ENCODE peak calls at places on chromosome 14, in nine cellular contexts. P is colonic mucosa, Y is neural progenitor cell, F is psoas muscle, A is lower lobe of right lung, Q is sigmoid colon, B is RWPE2, X is HCT116, V is adrenal gland. S is an unnamed sample.

GRCh38 chr14:39186941-39187525 is 12.0 kb downstream of the PNN start:
- DNase-seq in P (no peak), Y (no peak), F (no peak), A (no peak), Q (no peak), B (no peak), X (no peak), V (no peak), S (no peak)

GRCh38 chr14:105315211-105315721 is 718 bp downstream of the PACS2 start:
- DNase-seq in P (peak; percentile 75), Y (peak; percentile 66), F (peak; percentile 47), A (peak; percentile 65), Q (no peak), B (peak; percentile 84), X (peak; percentile 27), V (peak; percentile 72), S (no peak)

GRCh38 chr14:104708606-104709268 is 15.3 kb upstream of the ADSS1 start:
- DNase-seq in P (peak; percentile 76), Y (peak; percentile 87), F (peak; percentile 72), A (peak; percentile 79), Q (no peak), B (no peak), X (no peak), V (peak; percentile 86), S (peak; percentile 73)

GRCh38 chr14:76376001-76376404 is at the start of gene ESRRB:
- DNase-seq in P (no peak), Y (peak; percentile 74), F (no peak), A (no peak), Q (no peak), B (no peak), X (peak; percentile 65), V (no peak), S (no peak)

GRCh38 chr14:68309121-68309520 is 483.7 kb downstream of the ZFP36L1 start:
- DNase-seq in P (no peak), Y (no peak), F (no peak), A (no peak), Q (no peak), B (no peak), X (no peak), V (no peak), S (no peak)

GRCh38 chr14:49879683-49880204 is 13.1 kb upstream of the ARF6 start:
- DNase-seq in P (peak; percentile 68), Y (peak; percentile 63), F (peak; percentile 27), A (peak; percentile 58), Q (no peak), B (no peak), X (peak; percentile 95), V (peak; percentile 77), S (no peak)

GRCh38 chr14:58641509-58641908 is 3.7 kb downstream of the DACT1 start:
- DNase-seq in P (no peak), Y (no peak), F (no peak), A (no peak), Q (no peak), B (no peak), X (no peak), V (no peak), S (no peak)

GRCh38 chr14:52735921-52736489 is 6.0 kb downstream of the STYX start:
- DNase-seq in P (no peak), Y (peak; percentile 46), F (no peak), A (no peak), Q (no peak), B (no peak), X (no peak), V (no peak), S (no peak)

GRCh38 chr14:98174031-98174430 is 1098.0 kb downstream of the BCL11B start:
- DNase-seq in P (no peak), Y (no peak), F (no peak), A (no peak), Q (no peak), B (no peak), X (no peak), V (no peak), S (no peak)

GRCh38 chr14:51677276-51677675 is 25.6 kb downstream of the FRMD6 start:
- DNase-seq in P (no peak), Y (no peak), F (no peak), A (no peak), Q (no peak), B (no peak), X (no peak), V (no peak), S (no peak)

GRCh38 chr14:99605299-99605961 is 1.4 kb upstream of the CCDC85C start:
- DNase-seq in P (peak; percentile 71), Y (peak; percentile 76), F (peak; percentile 60), A (peak; percentile 76), Q (peak; percentile 83), B (peak; percentile 64), X (peak; percentile 29), V (peak; percentile 87), S (peak; percentile 64)

GRCh38 chr14:76420827-76421226 is 44.9 kb downstream of the ESRRB start:
- DNase-seq in P (no peak), Y (no peak), F (no peak), A (no peak), Q (no peak), B (no peak), X (no peak), V (no peak), S (no peak)

GRCh38 chr14:100298551-100299237 is 7.5 kb downstream of the SLC25A29 start:
- DNase-seq in P (no peak), Y (no peak), F (peak; percentile 10), A (peak; percentile 36), Q (peak; percentile 65), B (peak; percentile 52), X (no peak), V (no peak), S (peak; percentile 41)

GRCh38 chr14:53327716-53328115 is 174.6 kb upstream of the DDHD1 start:
- DNase-seq in P (no peak), Y (no peak), F (no peak), A (no peak), Q (no peak), B (no peak), X (no peak), V (peak; percentile 59), S (no peak)

GRCh38 chr14:86574026-86574777 is 1044.3 kb downstream of the FLRT2 start:
- DNase-seq in P (no peak), Y (no peak), F (no peak), A (no peak), Q (no peak), B (no peak), X (no peak), V (no peak), S (no peak)

GRCh38 chr14:50061664-50062437 is 54.5 kb downstream of the VCPKMT start:
- DNase-seq in P (peak; percentile 77), Y (no peak), F (no peak), A (no peak), Q (no peak), B (no peak), X (no peak), V (peak; percentile 83), S (peak; percentile 72)

GRCh38 chr14:91320266-91320665 is 75.8 kb upstream of the GPR68 start:
- DNase-seq in P (no peak), Y (no peak), F (no peak), A (no peak), Q (no peak), B (no peak), X (no peak), V (no peak), S (no peak)
- H3K4me1 ChIP-seq in P (peaks cover 14% of the 10 kb centered on the region), Y (peaks cover 5% of the 10 kb centered on the region), F (no peaks in the 10 kb centered on the region), A (peaks cover 56% of the 10 kb centered on the region), Q (no peaks in the 10 kb centered on the region), B (peaks cover 12% of the 10 kb centered on the region), X (peaks cover 5% of the 10 kb centered on the region), V (peaks cover 11% of the 10 kb centered on the region), S (no peaks in the 10 kb centered on the region)

DNA sequence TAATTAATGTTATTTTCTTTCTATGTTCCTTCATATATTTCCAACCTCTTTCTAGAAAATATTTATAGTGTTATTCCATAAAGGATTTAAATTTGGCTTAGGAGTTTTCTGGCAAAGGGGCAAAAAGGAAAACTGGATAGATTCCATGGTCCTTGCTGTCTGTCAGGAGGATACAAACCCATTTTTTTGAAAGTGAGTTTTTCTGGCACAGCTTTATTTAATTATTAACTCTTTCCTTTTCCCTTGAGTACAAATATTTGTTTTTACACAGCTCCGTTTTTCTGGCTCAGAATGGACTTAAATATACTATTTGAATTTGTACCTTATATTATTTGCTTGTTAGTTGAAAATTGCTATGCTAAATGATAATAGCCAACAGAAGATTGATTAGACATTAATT is 56.3 kb downstream of the MNAT1 start:
- DNase-seq in P (no peak), Y (no peak), F (no peak), A (no peak), Q (no peak), B (no peak), X (no peak), V (no peak), S (no peak)
- H3K27ac ChIP-seq in P (no peak overlapping the region), Y (no peak overlapping the region), F (no peak overlapping the region), A (no peak overlapping the region), Q (no peak overlapping the region), B (no peak overlapping the region), X (no peak overlapping the region), V (no peak overlapping the region), S (no peak overlapping the region)

GRCh38 chr14:74349757-74350156 is 1.5 kb downstream of the VRTN start:
- DNase-seq in P (peak; percentile 43), Y (peak; percentile 33), F (no peak), A (no peak), Q (no peak), B (no peak), X (no peak), V (no peak), S (no peak)
- H3K27me3 ChIP-seq in P (no peaks in the 10 kb centered on the region), Y (no peaks in the 10 kb centered on the region), F (peaks cover 1% of the 10 kb centered on the region), A (peaks cover 4% of the 10 kb centered on the region), Q (peaks cover 69% of the 10 kb centered on the region), B (peaks cover 5% of the 10 kb centered on the region), X (no peaks in the 10 kb centered on the region), V (peaks cover 3% of the 10 kb centered on the region), S (no peaks in the 10 kb centered on the region)

GRCh38 chr14:93964820-93965286 is 11.5 kb downstream of the ASB2 start:
- DNase-seq in P (no peak), Y (no peak), F (no peak), A (no peak), Q (no peak), B (no peak), X (no peak), V (no peak), S (no peak)

GRCh38 chr14:93965287-93965821 is 11.0 kb downstream of the ASB2 start:
- DNase-seq in P (no peak), Y (no peak), F (no peak), A (no peak), Q (no peak), B (no peak), X (no peak), V (no peak), S (no peak)

GRCh38 chr14:93962701-93963601 is 13.4 kb downstream of the ASB2 start:
- DNase-seq in P (no peak), Y (no peak), F (no peak), A (peak; percentile 66), Q (no peak), B (no peak), X (no peak), V (peak; percentile 75), S (no peak)

GRCh38 chr14:93964281-93964680 is 12.1 kb downstream of the ASB2 start:
- DNase-seq in P (no peak), Y (no peak), F (no peak), A (no peak), Q (no peak), B (no peak), X (no peak), V (no peak), S (no peak)

DNA sequence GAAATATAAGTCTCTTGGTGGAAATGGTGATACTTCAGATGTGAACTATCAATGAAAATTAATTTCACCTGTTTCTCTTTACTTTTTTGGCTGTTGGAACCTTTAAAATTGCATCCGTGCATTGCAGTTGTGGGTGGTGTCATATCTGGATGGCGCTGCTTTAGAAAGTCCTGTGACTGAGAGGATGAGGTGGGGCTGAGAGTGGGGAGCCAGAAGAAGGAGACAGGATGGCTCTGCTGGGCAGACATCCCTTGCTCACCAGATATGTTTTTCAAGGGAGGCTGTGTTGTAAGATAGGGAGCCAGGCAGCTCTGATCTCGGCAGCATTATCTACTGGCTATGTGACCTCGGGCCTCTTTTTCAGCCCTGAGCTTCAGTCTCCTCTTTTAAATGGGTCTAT is 12.7 kb downstream of the ASB2 start:
- DNase-seq in P (no peak), Y (no peak), F (no peak), A (no peak), Q (no peak), B (no peak), X (no peak), V (no peak), S (no peak)
- H3K4me1 ChIP-seq in P (no peaks in the 10 kb centered on the region), Y (peaks cover 3% of the 10 kb centered on the region), F (peaks cover 85% of the 10 kb centered on the region), A (peaks cover 66% of the 10 kb centered on the region), Q (no peaks in the 10 kb centered on the region), B (peaks cover 33% of the 10 kb centered on the region), X (peaks cover 17% of the 10 kb centered on the region), V (peaks cover 9% of the 10 kb centered on the region), S (no peaks in the 10 kb centered on the region)

S was measured in aorta.